ENCODE peak calls at places on chromosome 7, in five cellular contexts. One of them, this sample, is unnamed.

GRCh38 chr7:42315631-42316030 is 78.6 kb upstream of the GLI3 start:
- DNase-seq in HepG2: no peak
- DNase-seq in GM12878: no peak
- DNase-seq in K562: no peak
- DNase-seq in SK-N-SH: no peak
- DNase-seq in this sample: no peak

GRCh38 chr7:132836746-132837145 is 245.1 kb downstream of the CHCHD3 start:
- DNase-seq in HepG2: no peak
- DNase-seq in GM12878: no peak
- DNase-seq in K562: no peak
- DNase-seq in SK-N-SH: no peak
- DNase-seq in this sample: no peak

GRCh38 chr7:27751888-27752660 is 12.1 kb downstream of the TAX1BP1 start:
- DNase-seq in HepG2: no peak
- DNase-seq in GM12878: no peak
- DNase-seq in K562: no peak
- DNase-seq in SK-N-SH: no peak
- DNase-seq in this sample: no peak

GRCh38 chr7:70583965-70584883 is 547.7 kb upstream of the GALNT17 start:
- DNase-seq in HepG2: no peak
- DNase-seq in GM12878: no peak
- DNase-seq in K562: peak
- DNase-seq in SK-N-SH: peak
- DNase-seq in this sample: no peak

GRCh38 chr7:107446531-107446930 is 23.3 kb upstream of the GPR22 start:
- DNase-seq in HepG2: no peak
- DNase-seq in GM12878: no peak
- DNase-seq in K562: no peak
- DNase-seq in SK-N-SH: no peak
- DNase-seq in this sample: no peak

GRCh38 chr7:74272305-74273038 is 16.7 kb upstream of the CLIP2 start:
- DNase-seq in HepG2: no peak
- DNase-seq in GM12878: peak
- DNase-seq in K562: peak
- DNase-seq in SK-N-SH: peak
- DNase-seq in this sample: peak

GRCh38 chr7:154827007-154827406 is 175.9 kb downstream of the PAXIP1 start:
- DNase-seq in HepG2: no peak
- DNase-seq in GM12878: no peak
- DNase-seq in K562: no peak
- DNase-seq in SK-N-SH: no peak
- DNase-seq in this sample: no peak

GRCh38 chr7:116834815-116835533 is 27.4 kb upstream of the CAPZA2 start:
- DNase-seq in HepG2: peak
- DNase-seq in GM12878: no peak
- DNase-seq in K562: no peak
- DNase-seq in SK-N-SH: no peak
- DNase-seq in this sample: no peak

GRCh38 chr7:7764515-7765138 is 46.2 kb upstream of the RPA3 start:
- DNase-seq in HepG2: no peak
- DNase-seq in GM12878: no peak
- DNase-seq in K562: no peak
- DNase-seq in SK-N-SH: no peak
- DNase-seq in this sample: no peak

GRCh38 chr7:112995091-112995824 is 91.4 kb downstream of the GPR85 start:
- DNase-seq in HepG2: no peak
- DNase-seq in GM12878: no peak
- DNase-seq in K562: no peak
- DNase-seq in SK-N-SH: no peak
- DNase-seq in this sample: no peak

GRCh38 chr7:136635755-136636154 is 232.7 kb upstream of the CHRM2 start:
- DNase-seq in HepG2: no peak
- DNase-seq in GM12878: no peak
- DNase-seq in K562: no peak
- DNase-seq in SK-N-SH: peak
- DNase-seq in this sample: no peak

DNA sequence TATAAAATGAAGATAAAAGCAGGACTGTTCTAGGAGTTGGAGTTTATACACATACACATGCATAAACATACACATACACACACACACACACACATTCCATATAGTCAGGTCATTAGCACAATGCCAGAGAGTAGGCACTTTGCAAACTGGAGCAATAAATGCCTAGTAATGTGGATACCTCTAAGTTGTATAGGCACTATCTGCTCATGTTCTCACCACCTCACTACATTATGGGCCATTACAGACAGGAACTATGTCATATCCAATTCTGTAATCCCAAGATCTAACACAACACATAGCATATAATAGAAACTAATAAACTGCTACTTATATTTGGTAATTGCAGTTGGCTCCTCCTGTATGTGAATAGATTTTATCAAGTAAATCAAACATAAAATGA is 115.6 kb downstream of the GRM8 start:
- DNase-seq in HepG2: no peak
- DNase-seq in GM12878: no peak
- DNase-seq in K562: no peak
- DNase-seq in SK-N-SH: peak
- DNase-seq in this sample: no peak
- TF ChIP-seq CTCF in HepG2: no peak
- TF ChIP-seq CTCF in GM12878: no peak
- TF ChIP-seq CTCF in K562: no peak
- TF ChIP-seq CTCF in SK-N-SH: no peak
- TF ChIP-seq CTCF in this sample: no peak

DNA sequence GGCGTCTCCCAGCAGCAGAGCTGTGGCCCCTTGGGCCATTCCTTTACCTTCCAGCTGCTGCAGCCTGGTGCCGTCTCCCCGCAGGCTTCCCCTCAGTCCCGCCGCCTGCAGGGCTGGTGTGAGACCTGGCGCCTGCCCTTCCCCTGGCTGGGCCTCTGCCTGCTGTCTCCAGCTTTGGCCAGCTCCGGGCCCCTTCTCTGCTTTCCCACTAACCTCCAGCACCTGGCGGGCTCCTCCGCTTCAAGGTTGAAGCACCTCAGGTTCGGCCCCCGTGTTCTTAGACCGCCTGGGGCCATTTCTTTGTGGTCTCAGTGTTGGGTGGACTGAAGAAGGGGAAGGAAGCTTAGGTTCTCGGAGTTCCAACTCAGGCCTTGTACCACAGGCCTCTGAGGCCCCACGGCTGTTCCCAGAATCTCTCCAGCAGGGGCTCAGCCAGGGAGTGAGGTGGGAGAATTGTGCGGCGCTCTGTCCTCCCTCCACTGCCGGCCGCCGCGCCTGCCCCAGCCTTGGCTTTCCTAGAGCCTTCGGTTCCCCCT is 30.4 kb downstream of the GBX1 start:
- DNase-seq in HepG2: no peak
- DNase-seq in GM12878: no peak
- DNase-seq in K562: no peak
- DNase-seq in SK-N-SH: peak
- DNase-seq in this sample: no peak
- TF ChIP-seq GABPA in HepG2: no peak
- TF ChIP-seq GABPA in GM12878: no peak
- TF ChIP-seq GABPA in K562: no peak
- TF ChIP-seq GABPA in SK-N-SH: no peak
- TF ChIP-seq GABPA in this sample: no peak

GRCh38 chr7:30312186-30312585 is 27.8 kb downstream of the ZNRF2 start:
- DNase-seq in HepG2: no peak
- DNase-seq in GM12878: no peak
- DNase-seq in K562: no peak
- DNase-seq in SK-N-SH: no peak
- DNase-seq in this sample: no peak
- TF ChIP-seq CTCF in HepG2: no peak
- TF ChIP-seq CTCF in GM12878: no peak
- TF ChIP-seq CTCF in K562: no peak
- TF ChIP-seq CTCF in SK-N-SH: no peak
- TF ChIP-seq CTCF in this sample: no peak

GRCh38 chr7:158657189-158657746 is 47.3 kb downstream of the NCAPG2 start:
- DNase-seq in HepG2: no peak
- DNase-seq in GM12878: peak
- DNase-seq in K562: no peak
- DNase-seq in SK-N-SH: no peak
- DNase-seq in this sample: no peak
- TF ChIP-seq GABPA in HepG2: no peak
- TF ChIP-seq GABPA in GM12878: no peak
- TF ChIP-seq GABPA in K562: no peak
- TF ChIP-seq GABPA in SK-N-SH: no peak
- TF ChIP-seq GABPA in this sample: no peak

DNA sequence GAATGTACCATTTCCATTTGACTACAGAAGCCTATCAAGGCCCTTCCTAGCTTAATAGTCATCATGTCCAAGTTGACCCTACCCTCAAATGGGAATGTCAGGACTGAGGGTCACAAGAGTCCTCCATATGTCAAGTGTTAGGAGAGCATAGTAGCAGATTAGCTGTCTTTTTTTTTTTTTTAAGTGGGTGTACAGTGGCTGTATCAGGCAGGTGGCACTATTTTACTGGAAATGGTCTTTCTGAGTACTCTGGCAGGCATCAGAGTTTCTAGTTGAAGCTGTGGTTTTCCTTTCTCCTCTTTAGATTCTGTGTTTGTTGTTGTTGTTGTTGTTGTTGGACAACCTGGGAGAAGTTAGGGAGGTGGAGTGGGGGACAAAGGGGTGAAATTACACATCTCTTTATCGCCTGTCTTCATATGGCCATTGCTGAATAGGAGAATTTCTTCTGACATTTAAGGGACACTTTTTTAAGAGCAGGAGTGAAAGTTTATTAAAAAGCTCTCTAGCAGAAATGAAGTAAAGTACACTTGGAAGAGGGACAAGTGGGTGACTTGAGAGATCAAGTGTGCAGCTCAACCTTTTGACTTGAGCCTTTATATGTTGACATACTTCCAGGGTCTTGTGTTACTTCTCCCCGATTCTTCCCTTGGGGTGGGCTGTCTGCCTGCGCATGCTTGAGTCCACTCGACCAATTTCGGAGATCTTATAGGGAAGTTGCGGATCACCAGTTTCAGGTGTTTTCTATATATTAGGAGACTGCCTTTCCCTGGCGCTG is 104.1 kb upstream of the FOXP2 start:
- DNase-seq in HepG2: no peak
- DNase-seq in GM12878: no peak
- DNase-seq in K562: no peak
- DNase-seq in SK-N-SH: no peak
- DNase-seq in this sample: no peak
- TF ChIP-seq CTCF in HepG2: no peak
- TF ChIP-seq CTCF in GM12878: no peak
- TF ChIP-seq CTCF in K562: no peak
- TF ChIP-seq CTCF in SK-N-SH: no peak
- TF ChIP-seq CTCF in this sample: no peak

DNA sequence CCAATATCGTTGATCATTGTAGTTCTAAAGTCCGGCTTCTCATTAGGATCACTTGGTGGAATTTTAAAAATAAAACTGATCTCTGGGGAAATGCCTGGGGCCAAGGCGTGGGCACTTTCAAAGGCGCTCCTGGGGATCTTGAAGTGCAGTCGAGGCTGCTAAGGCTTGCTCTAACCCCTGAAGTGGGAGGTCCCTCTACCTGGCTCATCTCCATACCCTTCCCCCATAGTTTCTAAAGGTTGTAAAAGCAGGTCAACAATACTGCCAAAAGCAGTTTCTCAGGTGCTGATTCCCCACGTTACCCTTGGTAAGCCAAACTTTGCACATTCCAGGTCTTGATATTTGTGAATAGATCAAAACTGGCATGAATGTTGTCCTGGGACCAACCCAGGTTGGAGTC is 79.0 kb upstream of the SP8 start:
- DNase-seq in HepG2: no peak
- DNase-seq in GM12878: no peak
- DNase-seq in K562: no peak
- DNase-seq in SK-N-SH: no peak
- DNase-seq in this sample: no peak
- TF ChIP-seq GABPA in HepG2: no peak
- TF ChIP-seq GABPA in GM12878: no peak
- TF ChIP-seq GABPA in K562: no peak
- TF ChIP-seq GABPA in SK-N-SH: no peak
- TF ChIP-seq GABPA in this sample: no peak